ENCODE peak calls at places on chromosomes 13 and 19, in five cellular contexts. Z is foreskin fibroblast; J is NB4; D is fibroblast of mammary gland; B is stimulated activated naive CD4-positive, alpha-beta T cell. I is an unnamed sample.

GRCh38 chr19:56477429-56478338 is 539 bp upstream of the ZNF667 start:
- DNase-seq in Z (peak), J (no peak), D (peak), B (peak), I (peak)

GRCh38 chr13:106357198-106357597 is 178.3 kb downstream of the EFNB2 start:
- DNase-seq in Z (no peak), J (no peak), D (peak), B (no peak), I (no peak)

GRCh38 chr13:33659894-33660293 is 158.1 kb upstream of the RFC3 start:
- DNase-seq in Z (no peak), J (no peak), D (no peak), B (no peak), I (no peak)

GRCh38 chr13:48631441-48631840 is 22.3 kb upstream of the CYSLTR2 start:
- DNase-seq in Z (no peak), J (no peak), D (no peak), B (no peak), I (no peak)

GRCh38 chr19:31423896-31424295 is 74.7 kb upstream of the TSHZ3 start:
- DNase-seq in Z (no peak), J (no peak), D (no peak), B (no peak), I (no peak)

GRCh38 chr19:33868821-33869412 is 72.2 kb downstream of the KCTD15 start:
- DNase-seq in Z (peak), J (no peak), D (no peak), B (no peak), I (no peak)

GRCh38 chr19:18203863-18204393 is at the start of gene RAB3A:
- DNase-seq in Z (peak), J (peak), D (peak), B (peak), I (peak)

GRCh38 chr13:25902946-25903345 is 148.9 kb downstream of the SHISA2 start:
- DNase-seq in Z (no peak), J (no peak), D (no peak), B (no peak), I (no peak)

GRCh38 chr13:64078025-64078424 is 2662.4 kb upstream of the PCDH20 start:
- DNase-seq in Z (no peak), J (no peak), D (no peak), B (no peak), I (no peak)

GRCh38 chr13:97855570-97855970 is 97.9 kb upstream of the IPO5 start:
- DNase-seq in Z (peak), J (peak), D (peak), B (no peak), I (no peak)

GRCh38 chr19:49546825-49547565 is 19.2 kb downstream of the RCN3 start:
- DNase-seq in Z (peak), J (peak), D (peak), B (peak), I (no peak)

GRCh38 chr13:96898212-96898611 is 96.1 kb downstream of the OXGR1 start:
- DNase-seq in Z (no peak), J (no peak), D (peak), B (no peak), I (no peak)

GRCh38 chr13:47545630-47546029 is 455.4 kb downstream of the SUCLA2 start:
- DNase-seq in Z (no peak), J (no peak), D (no peak), B (no peak), I (no peak)

GRCh38 chr13:111034811-111035210 is 80.3 kb upstream of the ARHGEF7 start:
- DNase-seq in Z (peak), J (no peak), D (peak), B (no peak), I (no peak)

GRCh38 chr19:2323707-2324106 is 4.7 kb downstream of the LSM7 start:
- DNase-seq in Z (no peak), J (no peak), D (no peak), B (no peak), I (no peak)

GRCh38 chr13:78601124-78601885 is 2.0 kb downstream of the POU4F1 start:
- DNase-seq in Z (peak), J (no peak), D (peak), B (no peak), I (peak)

GRCh38 chr13:91017669-91018053 is 329.8 kb upstream of the MIR17HG start:
- DNase-seq in Z (no peak), J (peak), D (peak), B (no peak), I (no peak)

GRCh38 chr19:22945560-22945959 is 57.4 kb downstream of the ZNF728 start:
- DNase-seq in Z (peak), J (peak), D (peak), B (no peak), I (no peak)

GRCh38 chr19:18167975-18168645 is 5.5 kb upstream of the IFI30 start:
- DNase-seq in Z (no peak), J (peak), D (peak), B (no peak), I (peak)